ENCODE peak calls at places on chromosome 12, in eight cellular contexts. Y, I, W, T, F, R, C and U are unnamed samples.

GRCh38 chr12:62983594-62983993 is 48.6 kb upstream of the PPM1H start:
- DNase-seq in T (no peak), F (no peak), C (no peak), R (no peak), W (no peak), Y (no peak), I (no peak), U (no peak)

GRCh38 chr12:7116916-7117315 is 7.9 kb upstream of the C1RL start:
- DNase-seq in R (peak; percentile 50), W (no peak), T (no peak), I (no peak), Y (no peak), C (no peak), F (no peak), U (no peak)

GRCh38 chr12:2383276-2384028 is 330.7 kb downstream of the CACNA1C start:
- DNase-seq in C (no peak), Y (no peak), R (peak; percentile 30), T (no peak), F (no peak), I (no peak), W (no peak), U (no peak)

GRCh38 chr12:88242161-88242925 is 100.2 kb downstream of the TMTC3 start:
- DNase-seq in C (peak; percentile 89), F (no peak), T (no peak), W (peak; percentile 85), R (no peak), I (no peak), Y (peak; percentile 97), U (peak; percentile 81)

GRCh38 chr12:122133192-122133950 is 40.6 kb downstream of the IL31 start:
- DNase-seq in C (no peak), T (no peak), F (no peak), I (no peak), W (no peak), Y (no peak), R (no peak), U (no peak)

GRCh38 chr12:5654019-5654418 is 222.1 kb downstream of the NTF3 start:
- DNase-seq in T (no peak), I (no peak), W (no peak), R (no peak), Y (no peak), C (no peak), F (no peak), U (no peak)

GRCh38 chr12:51156366-51156765 is 16.6 kb downstream of the TFCP2 start:
- DNase-seq in T (no peak), Y (no peak), W (no peak), F (no peak), I (no peak), C (no peak), R (no peak), U (no peak)

GRCh38 chr12:124238886-124239285 is 56.0 kb upstream of the RFLNA start:
- DNase-seq in F (no peak), R (no peak), C (no peak), W (no peak), Y (no peak), I (no peak), T (no peak), U (no peak)

GRCh38 chr12:16347391-16348298 is at the start of gene MGST1:
- DNase-seq in W (peak; percentile 26), I (no peak), T (no peak), F (peak; percentile 88), R (no peak), Y (peak; percentile 45), C (no peak), U (peak; percentile 70)

GRCh38 chr12:78194448-78194847 is 363.8 kb downstream of the NAV3 start:
- DNase-seq in T (no peak), F (no peak), W (peak; percentile 75), C (peak; percentile 95), R (no peak), Y (peak; percentile 91), I (no peak), U (peak; percentile 71)

GRCh38 chr12:75953312-75953906 is 78.2 kb downstream of the PHLDA1 start:
- DNase-seq in R (no peak), Y (peak; percentile 70), C (peak; percentile 93), I (no peak), F (no peak), W (peak; percentile 57), T (no peak), U (peak; percentile 46)

GRCh38 chr12:95546491-95546813 is 4.8 kb downstream of the USP44 start:
- DNase-seq in R (no peak), W (no peak), C (no peak), I (no peak), T (no peak), F (no peak), Y (no peak), U (no peak)

GRCh38 chr12:93766802-93767523 is 89.8 kb downstream of the CRADD start:
- DNase-seq in F (no peak), R (peak; percentile 66), I (peak; percentile 10), Y (peak; percentile 75), W (peak; percentile 68), T (no peak), C (no peak), U (peak; percentile 64)

GRCh38 chr12:30378307-30378706 is 317.4 kb downstream of the IPO8 start:
- DNase-seq in C (no peak), Y (no peak), T (no peak), W (no peak), I (no peak), F (no peak), R (no peak), U (no peak)

GRCh38 chr12:20800160-20800559 is 10.3 kb upstream of the SLCO1B3 start:
- DNase-seq in Y (no peak), I (no peak), T (no peak), C (no peak), R (no peak), F (no peak), W (no peak), U (no peak)